ENCODE peak calls at places on chromosomes 3 and 15, in seven cellular contexts. I is Panc1, B is lower lobe of right lung, M is mucosa of descending colon, Q is pancreas, P is right cardiac atrium, A is HCT116. C is an unnamed sample.

GRCh38 chr3:33063651-33064051 is 33.3 kb downstream of the GLB1 start:
- ATAC-seq in I (no peak), B (no peak), M (peak), Q (no peak), P (no peak), A (no peak), C (no peak)

GRCh38 chr3:88188436-88188835 is 38.7 kb downstream of the C3orf38 start:
- ATAC-seq in I (no peak), B (no peak), M (no peak), Q (no peak), P (peak), A (no peak), C (no peak)

GRCh38 chr3:145906755-145907154 is 254.2 kb downstream of the PLOD2 start:
- ATAC-seq in I (no peak), B (no peak), M (no peak), Q (no peak), P (no peak), A (no peak), C (no peak)

GRCh38 chr3:30768703-30769550 is 125.5 kb downstream of the GADL1 start:
- ATAC-seq in I (peak), B (peak), M (peak), Q (no peak), P (peak), A (peak), C (no peak)

GRCh38 chr3:188327433-188327832 is 173.5 kb downstream of the LPP start:
- ATAC-seq in I (no peak), B (no peak), M (no peak), Q (no peak), P (no peak), A (no peak), C (no peak)

GRCh38 chr3:53180305-53181023 is 19.5 kb downstream of the PRKCD start:
- ATAC-seq in I (no peak), B (peak), M (peak), Q (no peak), P (peak), A (no peak), C (no peak)

GRCh38 chr3:97009427-97010019 is 195.1 kb downstream of the EPHA6 start:
- ATAC-seq in I (no peak), B (no peak), M (no peak), Q (no peak), P (no peak), A (no peak), C (no peak)

GRCh38 chr15:57504599-57504940 is 87.1 kb upstream of the MYZAP start:
- ATAC-seq in I (no peak), B (no peak), M (no peak), Q (peak), P (no peak), A (no peak), C (no peak)

GRCh38 chr3:188830955-188831354 is 340.8 kb upstream of the TPRG1 start:
- ATAC-seq in I (no peak), B (peak), M (peak), Q (no peak), P (peak), A (peak), C (no peak)

GRCh38 chr3:62587579-62588031 is 214.3 kb upstream of the FEZF2 start:
- ATAC-seq in I (no peak), B (no peak), M (no peak), Q (no peak), P (no peak), A (no peak), C (no peak)

GRCh38 chr3:26536955-26537354 is 85.6 kb upstream of the LRRC3B start:
- ATAC-seq in I (no peak), B (no peak), M (no peak), Q (no peak), P (no peak), A (no peak), C (no peak)

GRCh38 chr3:129282727-129283327 is 4.2 kb downstream of the HMCES start:
- ATAC-seq in I (no peak), B (no peak), M (no peak), Q (no peak), P (no peak), A (no peak), C (no peak)

GRCh38 chr3:169528289-169528688 is 135.2 kb downstream of the MECOM start:
- ATAC-seq in I (no peak), B (no peak), M (no peak), Q (no peak), P (no peak), A (no peak), C (no peak)

GRCh38 chr3:59135091-59135490 is 85.3 kb upstream of the CFAP20DC start:
- ATAC-seq in I (no peak), B (no peak), M (no peak), Q (no peak), P (no peak), A (no peak), C (no peak)

GRCh38 chr3:36362973-36363372 is 17.3 kb upstream of the STAC start:
- ATAC-seq in I (peak), B (no peak), M (no peak), Q (peak), P (no peak), A (peak), C (no peak)

GRCh38 chr3:53550005-53550620 is 55.7 kb downstream of the CACNA1D start:
- ATAC-seq in I (no peak), B (peak), M (no peak), Q (no peak), P (peak), A (no peak), C (peak)

GRCh38 chr3:194575484-194576210 is 57.6 kb downstream of the TMEM44 start:
- ATAC-seq in I (peak), B (peak), M (no peak), Q (no peak), P (peak), A (peak), C (peak)

GRCh38 chr3:9837701-9838582 is 5.9 kb downstream of the RPUSD3 start:
- ATAC-seq in I (peak), B (no peak), M (no peak), Q (peak), P (peak), A (no peak), C (no peak)

GRCh38 chr3:193614430-193614829 is 21.4 kb downstream of the OPA1 start:
- ATAC-seq in I (no peak), B (no peak), M (no peak), Q (no peak), P (no peak), A (no peak), C (no peak)

GRCh38 chr15:60526127-60526616 is 47.2 kb upstream of the ICE2 start:
- ATAC-seq in I (peak), B (no peak), M (no peak), Q (peak), P (peak), A (no peak), C (no peak)

GRCh38 chr3:29764603-29765254 is 483.9 kb downstream of the RBMS3 start:
- ATAC-seq in I (no peak), B (peak), M (no peak), Q (no peak), P (peak), A (no peak), C (peak)

GRCh38 chr15:60426870-60427528 is 29.2 kb upstream of the ANXA2 start:
- ATAC-seq in I (peak), B (peak), M (peak), Q (no peak), P (peak), A (no peak), C (peak)

GRCh38 chr3:166696104-166696503 is 684.0 kb downstream of the ZBBX start:
- ATAC-seq in I (no peak), B (no peak), M (no peak), Q (no peak), P (no peak), A (no peak), C (no peak)

GRCh38 chr3:31288641-31289100 is 244.1 kb upstream of the STT3B start:
- ATAC-seq in I (no peak), B (peak), M (peak), Q (no peak), P (peak), A (peak), C (peak)

GRCh38 chr3:14858105-14858504 is 39.3 kb downstream of the FGD5 start:
- ATAC-seq in I (no peak), B (no peak), M (no peak), Q (no peak), P (no peak), A (no peak), C (no peak)

GRCh38 chr3:71090207-71090606 is 493.3 kb downstream of the FOXP1 start:
- ATAC-seq in I (no peak), B (no peak), M (no peak), Q (no peak), P (no peak), A (no peak), C (no peak)

GRCh38 chr3:43692971-43693370 is 2.2 kb downstream of the ABHD5 start:
- ATAC-seq in I (no peak), B (no peak), M (no peak), Q (no peak), P (no peak), A (no peak), C (no peak)
- H3K4me3 ChIP-seq in I (no peak), B (peak), M (no peak), Q (no peak), P (no peak), A (no peak), C (no peak)

GRCh38 chr3:66480666-66481065 is 20.2 kb downstream of the LRIG1 start:
- ATAC-seq in I (no peak), B (no peak), M (no peak), Q (no peak), P (no peak), A (no peak), C (no peak)
- H3K4me3 ChIP-seq in I (no peak), B (no peak), M (no peak), Q (no peak), P (no peak), A (no peak), C (no peak)

GRCh38 chr3:34483290-34483887 is 685.0 kb downstream of the PDCD6IP start:
- ATAC-seq in I (no peak), B (no peak), M (no peak), Q (no peak), P (no peak), A (no peak), C (no peak)
- H3K4me3 ChIP-seq in I (no peak), B (peak), M (no peak), Q (no peak), P (no peak), A (no peak), C (no peak)

GRCh38 chr3:154122912-154123559 is 1.8 kb downstream of the ARHGEF26 start:
- ATAC-seq in I (no peak), B (peak), M (no peak), Q (no peak), P (peak), A (no peak), C (no peak)
- H3K4me3 ChIP-seq in I (peak), B (peak), M (no peak), Q (peak), P (peak), A (no peak), C (peak)

GRCh38 chr3:151816091-151816604 is 2.2 kb downstream of the AADAC start:
- ATAC-seq in I (peak), B (peak), M (peak), Q (peak), P (peak), A (no peak), C (no peak)
- H3K4me3 ChIP-seq in I (no peak), B (no peak), M (no peak), Q (no peak), P (no peak), A (no peak), C (no peak)

GRCh38 chr15:64132217-64132616 is 19.3 kb upstream of the SNX22 start:
- ATAC-seq in I (no peak), B (no peak), M (no peak), Q (no peak), P (no peak), A (no peak), C (no peak)
- H3K4me3 ChIP-seq in I (no peak), B (no peak), M (no peak), Q (no peak), P (no peak), A (no peak), C (no peak)

GRCh38 chr3:174233511-174233910 is 625.6 kb upstream of the NAALADL2 start:
- ATAC-seq in I (no peak), B (no peak), M (no peak), Q (no peak), P (no peak), A (no peak), C (no peak)
- H3K4me3 ChIP-seq in I (no peak), B (no peak), M (no peak), Q (no peak), P (no peak), A (no peak), C (no peak)

DNA sequence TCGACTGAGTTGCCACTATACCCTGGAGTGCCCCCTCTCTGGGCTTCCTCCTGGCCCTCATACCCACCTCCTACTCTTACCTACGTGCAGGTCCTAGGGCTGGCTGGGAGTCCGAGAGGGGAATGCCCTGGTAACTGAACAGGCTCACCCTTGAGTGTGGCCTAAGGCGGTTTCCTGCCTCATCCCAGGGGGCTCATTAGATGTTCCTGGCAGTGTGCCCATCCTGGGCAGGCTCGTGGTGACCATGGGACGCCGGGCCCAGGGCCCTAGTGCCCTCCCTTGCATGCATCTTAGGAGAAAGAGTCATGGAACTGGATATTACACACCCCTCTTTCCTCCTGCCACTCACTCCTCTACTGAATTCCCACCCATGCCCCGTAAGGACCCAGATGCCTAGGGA is 2.8 kb downstream of the SEMA4B start:
- ATAC-seq in I (peak), B (no peak), M (no peak), Q (no peak), P (no peak), A (no peak), C (no peak)
- H3K4me3 ChIP-seq in I (peak), B (no peak), M (no peak), Q (no peak), P (no peak), A (no peak), C (no peak)

DNA sequence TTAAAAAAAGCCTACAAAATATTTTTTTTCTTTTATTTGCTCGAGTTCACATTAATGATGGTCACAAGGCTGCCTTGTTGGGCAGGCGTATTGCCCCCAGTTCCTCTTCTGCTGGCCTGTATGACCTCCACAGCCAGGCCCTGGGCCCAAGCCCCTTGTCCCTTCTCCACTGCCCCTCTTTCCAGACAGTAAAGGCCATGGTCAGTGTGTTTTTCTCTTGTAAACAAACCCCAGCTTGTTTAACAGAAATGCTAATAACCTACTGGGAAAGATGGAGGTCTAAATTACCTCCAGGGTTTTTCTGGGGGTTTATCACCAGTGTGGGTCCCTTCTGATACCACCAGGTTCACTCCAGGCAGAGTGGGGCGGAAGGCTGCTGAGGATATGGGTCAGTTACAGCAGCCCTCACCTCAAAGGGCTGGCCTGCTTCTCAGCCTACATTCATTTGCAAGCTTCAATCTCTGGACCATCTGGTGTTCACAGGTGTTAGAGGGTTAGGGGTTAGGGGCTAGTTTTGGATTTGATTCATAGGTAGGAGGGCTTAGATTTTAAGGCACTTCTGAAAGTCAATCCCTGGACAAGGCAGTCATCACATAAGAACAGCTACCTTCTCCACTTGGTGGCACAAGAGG is 2.0 kb upstream of the MANF start:
- ATAC-seq in I (no peak), B (no peak), M (no peak), Q (no peak), P (no peak), A (no peak), C (no peak)
- H3K4me3 ChIP-seq in I (no peak), B (no peak), M (no peak), Q (no peak), P (no peak), A (peak), C (no peak)

C was measured in gastroesophageal sphincter.